ENCODE peak calls at places on chromosomes 12 and 14, in four cellular contexts. B is GM12891, I is GM12878, G is H1. E is an unnamed sample.

GRCh38 chr14:103867523-103867953 is 20.2 kb upstream of the PPP1R13B start:
- DNase-seq in B (no peak), G (peak; percentile 50), I (no peak), E (no peak)

GRCh38 chr14:65824285-65824977 is 411.9 kb downstream of the FUT8 start:
- DNase-seq in I (peak; percentile 34), G (no peak), B (peak; percentile 43), E (peak; percentile 41)

GRCh38 chr14:77347746-77348145 is 26.9 kb downstream of the GSTZ1 start:
- DNase-seq in I (no peak), B (no peak), G (no peak), E (no peak)

GRCh38 chr12:111312708-111313107 is 56.2 kb downstream of the PHETA1 start:
- DNase-seq in I (no peak), G (no peak), B (no peak), E (no peak)

GRCh38 chr12:1916396-1917171 is 1.9 kb downstream of the CACNA2D4 start:
- DNase-seq in I (no peak), B (no peak), G (no peak), E (no peak)

GRCh38 chr14:75579882-75580281 is 1.5 kb downstream of the FLVCR2 start:
- DNase-seq in G (no peak), B (no peak), I (no peak), E (no peak)

GRCh38 chr14:45145214-45145613 is 9.5 kb downstream of the FANCM start:
- DNase-seq in G (no peak), I (no peak), B (no peak), E (no peak)

GRCh38 chr14:104926619-104927431 is 2.1 kb downstream of the PLD4 start:
- DNase-seq in I (peak; percentile 88), G (no peak), B (peak; percentile 96), E (peak; percentile 91)

GRCh38 chr12:124422570-124423523 is 128.0 kb downstream of the RFLNA start:
- DNase-seq in B (no peak), I (no peak), G (no peak), E (no peak)

GRCh38 chr14:94373708-94374107 is 14.7 kb downstream of the SERPINA1 start:
- DNase-seq in I (no peak), G (no peak), B (no peak), E (no peak)

GRCh38 chr12:124568431-124569374 is 1.3 kb upstream of the NCOR2 start:
- DNase-seq in G (peak; percentile 65), I (peak; percentile 53), B (peak; percentile 67), E (peak; percentile 79)

GRCh38 chr12:94667031-94667540 is 16.7 kb upstream of the TMCC3 start:
- DNase-seq in I (no peak), G (no peak), B (no peak), E (no peak)

GRCh38 chr12:127179199-127179598 is 1087.8 kb upstream of the TMEM132C start:
- DNase-seq in I (no peak), G (no peak), B (no peak), E (no peak)

GRCh38 chr14:86462193-86462592 is 932.2 kb downstream of the FLRT2 start:
- DNase-seq in B (no peak), I (no peak), G (no peak), E (no peak)

GRCh38 chr14:72000907-72001306 is 68.7 kb downstream of the RGS6 start:
- DNase-seq in I (peak; percentile 34), B (no peak), G (no peak), E (no peak)

GRCh38 chr12:54993181-54993835 is 8.7 kb upstream of the TESPA1 start:
- DNase-seq in G (peak; percentile 55), I (no peak), B (no peak), E (peak; percentile 23)

GRCh38 chr14:20652996-20653975 is 11.8 kb upstream of the OR6S1 start:
- DNase-seq in I (peak; percentile 45), B (no peak), G (peak; percentile 94), E (no peak)

GRCh38 chr12:1915082-1915968 is 3.1 kb downstream of the CACNA2D4 start:
- DNase-seq in I (no peak), G (peak; percentile 42), B (no peak), E (no peak)

GRCh38 chr14:64817631-64818030 is 62.1 kb downstream of the SPTB start:
- DNase-seq in G (no peak), I (no peak), B (no peak), E (no peak)

GRCh38 chr12:128976120-128976519 is 122.8 kb downstream of the GLT1D1 start:
- DNase-seq in B (no peak), G (peak; percentile 82), I (no peak), E (no peak)

GRCh38 chr12:31002999-31003398 is 70.7 kb upstream of the DDX11 start:
- DNase-seq in B (no peak), G (no peak), I (peak; percentile 23), E (no peak)

GRCh38 chr14:26984318-26985177 is 386.7 kb upstream of the NOVA1 start:
- DNase-seq in I (no peak), G (peak; percentile 64), B (no peak), E (no peak)

GRCh38 chr14:28770574-28770973 is 4.0 kb downstream of the FOXG1 start:
- DNase-seq in I (no peak), G (no peak), B (no peak), E (no peak)

GRCh38 chr14:59632381-59632780 is 55.8 kb upstream of the CCDC175 start:
- DNase-seq in B (no peak), G (peak; percentile 54), I (no peak), E (no peak)

GRCh38 chr12:108832730-108833354 is 24.5 kb downstream of the SSH1 start:
- DNase-seq in I (no peak), G (no peak), B (no peak), E (no peak)

GRCh38 chr14:94738786-94739185 is 31.1 kb downstream of the GSC start:
- DNase-seq in I (no peak), B (no peak), G (no peak), E (no peak)

GRCh38 chr12:119620490-119620889 is 26.9 kb downstream of the TMEM233 start:
- DNase-seq in B (no peak), I (no peak), G (no peak), E (no peak)

GRCh38 chr14:73457050-73457934 is 1.1 kb downstream of the NUMB start:
- DNase-seq in B (no peak), I (no peak), G (peak; percentile 67), E (no peak)
- TF ChIP-seq TAF1 in B (no peak), I (no peak), G (no peak), E (no peak)

DNA sequence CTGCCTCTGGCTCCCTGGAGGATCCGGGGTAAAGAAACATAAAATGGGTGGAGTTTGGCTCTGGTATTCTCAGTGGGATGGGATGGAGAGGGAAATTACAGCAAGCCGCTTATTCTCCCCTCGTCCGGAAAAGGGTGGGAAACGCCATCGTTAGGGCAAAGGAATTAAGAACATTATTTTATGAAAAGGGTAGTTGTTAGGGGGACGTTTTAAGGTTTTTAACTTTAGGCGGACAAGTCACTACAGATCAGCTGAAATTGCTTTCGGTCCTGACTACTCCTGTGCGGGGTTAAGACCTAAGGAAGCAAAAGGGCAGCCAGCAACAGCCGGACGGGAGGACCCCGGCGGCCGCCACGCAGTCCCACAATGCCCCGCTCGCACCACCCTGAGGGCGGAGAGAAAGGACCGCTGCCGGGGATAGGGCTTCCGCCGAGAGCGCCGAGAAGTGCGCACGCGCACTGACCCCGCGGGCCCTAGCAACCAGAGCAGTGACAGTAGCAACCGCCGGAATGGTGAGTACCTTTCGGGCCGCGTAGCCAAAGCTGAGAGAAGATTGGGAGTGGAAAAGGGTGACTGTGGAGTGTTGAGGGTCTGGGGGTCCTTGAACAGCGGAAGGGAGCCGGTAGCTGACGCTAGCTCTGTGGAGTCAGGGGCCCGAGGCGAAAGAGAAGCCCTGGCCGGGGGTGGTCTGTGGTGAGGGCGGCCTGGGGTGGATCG is at the start of gene DNAL1:
- DNase-seq in B (peak; percentile 92), G (peak; percentile 94), I (peak; percentile 63), E (peak; percentile 93)
- TF ChIP-seq POLR2A in B (peak; percentile 87), G (peak; percentile 86), I (peak; percentile 95), E (peak; percentile 84)

GRCh38 chr14:21965042-21965441 is 291.4 kb upstream of the OR4E1 start:
- DNase-seq in G (no peak), I (no peak), B (no peak), E (no peak)
- TF ChIP-seq TAF1 in G (no peak), I (no peak), B (no peak), E (no peak)

GRCh38 chr12:123269395-123269892 is 2.2 kb downstream of the CDK2AP1 start:
- DNase-seq in B (peak; percentile 68), I (no peak), G (peak; percentile 81), E (no peak)
- TF ChIP-seq POLR2A in B (no peak), I (peak; percentile 73), G (peak; percentile 77), E (no peak)

GRCh38 chr12:114269153-114269552 is 136.8 kb downstream of the TBX5 start:
- DNase-seq in G (no peak), I (no peak), B (no peak), E (no peak)
- TF ChIP-seq TAF1 in G (no peak), I (no peak), B (no peak), E (no peak)

GRCh38 chr14:22849212-22849819 is 12.9 kb downstream of the MMP14 start:
- DNase-seq in I (no peak), B (no peak), G (no peak), E (no peak)

GRCh38 chr14:22846811-22847307 is 10.5 kb downstream of the MMP14 start:
- DNase-seq in B (no peak), I (no peak), G (no peak), E (no peak)

GRCh38 chr14:22848391-22849164 is 12.2 kb downstream of the MMP14 start:
- DNase-seq in G (peak; percentile 58), B (peak; percentile 32), I (no peak), E (peak; percentile 38)

GRCh38 chr14:22845821-22846625 is 9.6 kb downstream of the MMP14 start:
- DNase-seq in G (no peak), B (no peak), I (no peak), E (no peak)

GRCh38 chr14:22847661-22848341 is 11.4 kb downstream of the MMP14 start:
- DNase-seq in B (no peak), G (peak; percentile 53), I (no peak), E (no peak)
- TF ChIP-seq POLR2A in B (no peak), G (no peak), I (no peak), E (no peak)

GRCh38 chr14:89337161-89337560 is 79.9 kb downstream of the FOXN3 start:
- DNase-seq in B (no peak), I (no peak), G (no peak), E (no peak)

GRCh38 chr14:89337912-89338311 is 79.1 kb downstream of the FOXN3 start:
- DNase-seq in B (no peak), G (no peak), I (no peak), E (no peak)

GRCh38 chr14:89339579-89339978 is 77.5 kb downstream of the FOXN3 start:
- DNase-seq in I (no peak), B (no peak), G (no peak), E (no peak)

GRCh38 chr14:89339158-89339557 is 77.9 kb downstream of the FOXN3 start:
- DNase-seq in G (no peak), I (no peak), B (no peak), E (no peak)

DNA sequence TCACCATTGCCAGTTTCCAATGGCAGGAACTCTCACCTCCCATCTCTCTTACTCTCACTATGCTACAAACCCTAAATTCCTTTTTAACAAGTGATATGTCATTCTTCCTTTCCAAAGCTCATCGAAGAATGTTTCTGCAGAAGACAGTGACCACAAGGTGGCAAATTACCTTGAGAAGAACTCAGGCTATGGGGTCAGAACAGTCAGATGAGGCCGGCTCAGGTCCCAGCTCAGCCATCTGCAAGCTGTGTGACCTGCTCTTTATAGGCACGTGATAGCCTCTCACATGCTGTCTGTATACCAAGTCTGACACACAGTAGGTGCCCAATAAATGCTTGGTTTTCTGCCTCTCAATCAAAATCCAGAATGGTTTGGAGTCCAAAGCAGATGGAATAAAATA is 80.7 kb downstream of the FOXN3 start:
- DNase-seq in I (no peak), G (no peak), B (no peak), E (no peak)
- TF ChIP-seq TAF1 in I (no peak), G (no peak), B (no peak), E (no peak)

E was measured in GM12892.